ENCODE peak calls at places on chromosomes 7 and 10, in four cellular contexts. C is fibroblast of lung, Y is astrocyte of the cerebellum, M is endothelial cell of umbilical vein. J is an unnamed sample.

GRCh38 chr10:77905086-77905735 is 21.3 kb downstream of the DLG5 start:
- DNase-seq in C (no peak), Y (no peak), M (no peak), J (no peak)

GRCh38 chr7:12715372-12716133 is 28.1 kb downstream of the ARL4A start:
- DNase-seq in C (peak; percentile 99), Y (peak; percentile 84), M (peak; percentile 96), J (peak; percentile 64)

GRCh38 chr10:71649631-71650030 is 69.9 kb downstream of the C10orf105 start:
- DNase-seq in C (no peak), Y (no peak), M (no peak), J (no peak)

GRCh38 chr7:27189560-27190283 is 4.7 kb upstream of the HOXA11 start:
- DNase-seq in C (no peak), Y (no peak), M (no peak), J (no peak)

GRCh38 chr10:15255961-15256360 is 87.5 kb upstream of the NMT2 start:
- DNase-seq in C (no peak), Y (no peak), M (no peak), J (no peak)

GRCh38 chr10:42454313-42454712 is 184.1 kb downstream of the ZNF33B start:
- DNase-seq in C (no peak), Y (no peak), M (no peak), J (no peak)

GRCh38 chr7:152853236-152853635 is 93.7 kb downstream of the ACTR3B start:
- DNase-seq in C (no peak), Y (no peak), M (no peak), J (no peak)

GRCh38 chr10:110206988-110207804 is at the start of gene MXI1:
- DNase-seq in C (peak; percentile 82), Y (peak; percentile 57), M (peak; percentile 72), J (peak; percentile 78)

GRCh38 chr10:106320078-106320477 is 844.4 kb downstream of the SORCS1 start:
- DNase-seq in C (no peak), Y (no peak), M (no peak), J (no peak)

GRCh38 chr10:104038958-104039752 is 46.5 kb downstream of the COL17A1 start:
- DNase-seq in C (no peak), Y (no peak), M (no peak), J (no peak)

DNA sequence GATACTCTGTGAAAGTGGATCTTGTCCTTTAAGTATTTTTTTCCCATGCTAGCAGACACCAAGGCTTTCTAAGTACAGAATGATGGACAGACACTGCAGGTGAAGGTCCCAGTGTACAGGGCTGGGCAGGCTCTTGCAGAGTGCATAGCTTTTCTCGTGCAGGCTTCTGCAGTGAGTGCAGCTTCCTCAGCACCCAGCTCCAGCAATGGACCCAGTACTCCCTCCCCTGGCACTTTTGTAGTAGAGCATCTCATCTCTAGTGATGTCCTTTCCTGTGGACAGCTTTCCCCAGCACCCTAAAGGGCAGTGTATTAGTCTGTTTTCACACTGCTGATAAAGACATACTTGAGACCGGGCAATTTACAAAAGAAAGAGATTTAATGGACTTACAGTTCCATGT is 104.3 kb downstream of the CUL2 start:
- DNase-seq in C (peak; percentile 23), Y (no peak), M (no peak), J (no peak)
- TF ChIP-seq CTCF in C (peak; percentile 11), Y (peak; percentile 38), M (no peak), J (peak; percentile 54)

GRCh38 chr7:116239019-116239418 is 28.7 kb downstream of the TES start:
- DNase-seq in C (no peak), Y (no peak), M (no peak), J (no peak)

GRCh38 chr7:116234517-116235200 is 24.3 kb downstream of the TES start:
- DNase-seq in C (no peak), Y (no peak), M (no peak), J (no peak)

GRCh38 chr7:116235380-116235779 is 25.0 kb downstream of the TES start:
- DNase-seq in C (no peak), Y (no peak), M (no peak), J (no peak)

GRCh38 chr7:116232920-116233319 is 22.6 kb downstream of the TES start:
- DNase-seq in C (no peak), Y (no peak), M (no peak), J (no peak)

GRCh38 chr7:116236020-116236630 is 25.8 kb downstream of the TES start:
- DNase-seq in C (peak; percentile 77), Y (no peak), M (peak; percentile 74), J (peak; percentile 44)
- TF ChIP-seq CTCF in C (peak; percentile 47), Y (peak; percentile 40), M (peak; percentile 22), J (peak; percentile 87)

GRCh38 chr7:48107926-48108472 is 18.9 kb downstream of the UPP1 start:
- DNase-seq in C (no peak), Y (no peak), M (no peak), J (no peak)

GRCh38 chr7:48108959-48109847 is 20.1 kb downstream of the UPP1 start:
- DNase-seq in C (no peak), Y (no peak), M (no peak), J (no peak)

GRCh38 chr7:48109848-48110663 is 21.0 kb downstream of the UPP1 start:
- DNase-seq in C (peak; percentile 38), Y (no peak), M (peak; percentile 69), J (peak; percentile 31)

GRCh38 chr7:48105045-48105444 is 16.0 kb downstream of the UPP1 start:
- DNase-seq in C (no peak), Y (no peak), M (no peak), J (no peak)

GRCh38 chr7:48106906-48107659 is 18.0 kb downstream of the UPP1 start:
- DNase-seq in C (no peak), Y (no peak), M (no peak), J (no peak)
- TF ChIP-seq CTCF in C (no peak), Y (no peak), M (no peak), J (no peak)

GRCh38 chr7:142248166-142249160 is 9.4 kb downstream of the PRSS58 start:
- DNase-seq in C (no peak), Y (no peak), M (no peak), J (no peak)
- TF ChIP-seq CTCF in C (no peak), Y (no peak), M (no peak), J (no peak)

DNA sequence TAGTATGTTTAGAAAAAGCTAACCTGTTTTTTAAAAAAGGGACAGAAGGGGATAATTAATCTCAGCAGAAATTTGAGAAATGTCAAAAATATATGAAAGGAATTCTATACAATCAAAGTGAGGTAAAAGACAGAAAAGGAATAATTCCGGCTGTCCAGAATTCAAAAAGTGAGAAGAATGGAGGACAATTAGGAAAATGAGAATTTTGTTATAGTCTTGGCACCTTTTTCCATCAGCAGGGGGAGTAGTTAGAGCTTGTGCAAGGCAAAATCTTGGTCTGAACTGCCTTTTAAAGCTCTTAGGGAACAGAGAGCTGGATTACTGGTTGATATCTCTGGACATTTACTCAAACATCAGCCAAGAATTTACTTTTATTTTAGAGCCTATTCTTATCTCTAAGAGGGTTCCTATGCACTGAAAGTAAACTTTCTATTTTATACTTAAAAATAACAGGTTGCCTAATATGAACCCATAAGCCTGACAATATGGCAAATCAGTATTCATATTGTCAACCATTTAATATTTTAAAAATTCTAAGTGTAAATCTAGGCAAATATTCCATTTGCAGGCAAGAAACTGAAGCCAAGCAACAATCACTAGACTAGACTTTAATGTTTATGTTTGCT is 185.6 kb downstream of the ANK3 start:
- DNase-seq in C (peak; percentile 61), Y (peak; percentile 19), M (peak; percentile 48), J (peak; percentile 16)
- TF ChIP-seq CTCF in C (peak; percentile 74), Y (peak; percentile 81), M (peak; percentile 49), J (peak; percentile 80)

GRCh38 chr10:79376078-79376628 is 28.9 kb downstream of the PPIF start:
- DNase-seq in C (no peak), Y (no peak), M (no peak), J (no peak)
- TF ChIP-seq CTCF in C (no peak), Y (no peak), M (no peak), J (no peak)